ENCODE peak calls at places on chromosomes 5 and 9, in five cellular contexts. S, N, A, P and H are unnamed samples.

GRCh38 chr9:109591691-109592090 is 93.6 kb upstream of the PTPN3 start:
- DNase-seq in P (no peak), A (no peak), S (no peak), N (no peak), H (no peak)

GRCh38 chr5:43357067-43357466 is 43.9 kb upstream of the HMGCS1 start:
- DNase-seq in A (no peak), N (no peak), S (no peak), P (no peak), H (no peak)

GRCh38 chr9:80552931-80553330 is 981.2 kb downstream of the TLE4 start:
- DNase-seq in S (no peak), A (peak; percentile 17), P (no peak), N (peak; percentile 10), H (no peak)

GRCh38 chr5:119411291-119411934 is 40.9 kb upstream of the HSD17B4 start:
- DNase-seq in N (no peak), S (peak; percentile 72), A (no peak), P (no peak), H (peak; percentile 85)

GRCh38 chr9:22079873-22080341 is 70.8 kb upstream of the CDKN2B start:
- DNase-seq in N (no peak), A (no peak), S (peak; percentile 90), P (no peak), H (peak; percentile 79)

GRCh38 chr9:96499257-96499656 is 49.3 kb downstream of the HABP4 start:
- DNase-seq in A (no peak), P (no peak), S (no peak), N (no peak), H (no peak)

GRCh38 chr5:91867799-91868198 is 484.7 kb upstream of the ARRDC3 start:
- DNase-seq in A (no peak), P (no peak), N (no peak), S (no peak), H (no peak)

GRCh38 chr9:129669141-129669718 is 3.8 kb downstream of the PRRX2 start:
- DNase-seq in N (no peak), P (no peak), A (no peak), S (peak; percentile 17), H (peak; percentile 65)

GRCh38 chr9:96048116-96048953 is 172.8 kb downstream of the ERCC6L2 start:
- DNase-seq in S (peak; percentile 76), P (peak; percentile 24), A (no peak), N (no peak), H (peak; percentile 56)

GRCh38 chr5:171067540-171068130 is 205.8 kb downstream of the RANBP17 start:
- DNase-seq in A (no peak), N (no peak), S (no peak), P (no peak), H (no peak)

GRCh38 chr9:136839229-136840139 is 2.8 kb upstream of the AJM1 start:
- DNase-seq in N (no peak), S (no peak), P (no peak), A (no peak), H (no peak)

GRCh38 chr9:26413625-26414024 is 479.0 kb downstream of the CAAP1 start:
- DNase-seq in A (no peak), P (peak; percentile 76), S (no peak), N (no peak), H (no peak)

GRCh38 chr5:154285661-154286408 is 95.3 kb downstream of the GALNT10 start:
- DNase-seq in N (no peak), S (peak; percentile 86), P (no peak), A (no peak), H (peak; percentile 86)

GRCh38 chr5:643811-644271 is 31.7 kb downstream of the CEP72 start:
- DNase-seq in N (no peak), P (no peak), A (no peak), S (no peak), H (no peak)

GRCh38 chr9:98074119-98074990 is 17.8 kb downstream of the NANS start:
- DNase-seq in A (peak; percentile 63), N (peak; percentile 76), P (peak; percentile 23), S (peak; percentile 65), H (peak; percentile 48)

GRCh38 chr5:673140-673836 is 19.9 kb downstream of the TPPP start:
- DNase-seq in N (no peak), P (no peak), S (no peak), A (no peak), H (no peak)

GRCh38 chr5:152142845-152143469 is 218.3 kb upstream of the GLRA1 start:
- DNase-seq in A (peak; percentile 49), N (peak; percentile 74), P (peak; percentile 30), S (peak; percentile 60), H (peak; percentile 40)

GRCh38 chr5:180853121-180853520 is 8.0 kb downstream of the ZFP62 start:
- DNase-seq in A (no peak), P (no peak), N (no peak), S (no peak), H (no peak)

GRCh38 chr9:129151469-129151868 is 26.6 kb downstream of the IER5L start:
- DNase-seq in N (no peak), S (no peak), A (no peak), P (no peak), H (no peak)

GRCh38 chr9:38392235-38393127 is at the start of gene ALDH1B1:
- DNase-seq in A (peak; percentile 70), P (peak; percentile 84), S (peak; percentile 91), N (peak; percentile 93), H (peak; percentile 91)